ENCODE peak calls at places on chromosomes 7 and 10, in six cellular contexts. One of them, this sample, is unnamed.

GRCh38 chr10:78972160-78972946 is 96.4 kb upstream of the ZMIZ1 start:
- DNase-seq in T-helper 2 cell: no peak
- DNase-seq in T-helper 17 cell: no peak
- DNase-seq in ureter: peak
- DNase-seq in AG09319: peak
- DNase-seq in PC-9: peak
- DNase-seq in this sample: no peak

GRCh38 chr7:26399747-26400146 is 108.1 kb downstream of the SNX10 start:
- DNase-seq in T-helper 2 cell: no peak
- DNase-seq in ureter: no peak
- DNase-seq in PC-9: no peak
- DNase-seq in AG09319: no peak
- DNase-seq in T-helper 17 cell: no peak
- DNase-seq in this sample: no peak

GRCh38 chr7:45564485-45564884 is 9.7 kb upstream of the ADCY1 start:
- DNase-seq in T-helper 17 cell: no peak
- DNase-seq in PC-9: no peak
- DNase-seq in ureter: no peak
- DNase-seq in T-helper 2 cell: no peak
- DNase-seq in AG09319: no peak
- DNase-seq in this sample: no peak

GRCh38 chr7:101527844-101528667 is 101.0 kb downstream of the MYL10 start:
- DNase-seq in T-helper 17 cell: no peak
- DNase-seq in AG09319: no peak
- DNase-seq in ureter: no peak
- DNase-seq in PC-9: no peak
- DNase-seq in T-helper 2 cell: no peak
- DNase-seq in this sample: no peak

GRCh38 chr7:28800150-28800549 is 158.0 kb downstream of the TRIL start:
- DNase-seq in AG09319: no peak
- DNase-seq in ureter: no peak
- DNase-seq in PC-9: no peak
- DNase-seq in T-helper 2 cell: no peak
- DNase-seq in T-helper 17 cell: no peak
- DNase-seq in this sample: no peak

GRCh38 chr7:46908770-46909169 is 673.1 kb downstream of the TNS3 start:
- DNase-seq in PC-9: peak
- DNase-seq in T-helper 2 cell: no peak
- DNase-seq in T-helper 17 cell: no peak
- DNase-seq in ureter: no peak
- DNase-seq in AG09319: peak
- DNase-seq in this sample: no peak

GRCh38 chr10:34135515-34135914 is 679.6 kb downstream of the PARD3 start:
- DNase-seq in T-helper 17 cell: no peak
- DNase-seq in PC-9: no peak
- DNase-seq in T-helper 2 cell: no peak
- DNase-seq in AG09319: no peak
- DNase-seq in ureter: no peak
- DNase-seq in this sample: no peak

GRCh38 chr10:98361131-98361633 is 53.8 kb downstream of the PYROXD2 start:
- DNase-seq in T-helper 2 cell: no peak
- DNase-seq in ureter: peak
- DNase-seq in PC-9: peak
- DNase-seq in AG09319: peak
- DNase-seq in T-helper 17 cell: no peak
- DNase-seq in this sample: no peak

GRCh38 chr7:135322571-135323340 is 89.1 kb downstream of the STRA8 start:
- DNase-seq in AG09319: no peak
- DNase-seq in ureter: no peak
- DNase-seq in PC-9: no peak
- DNase-seq in T-helper 17 cell: no peak
- DNase-seq in T-helper 2 cell: no peak
- DNase-seq in this sample: no peak

GRCh38 chr10:13439771-13440708 is 88.8 kb downstream of the BEND7 start:
- DNase-seq in ureter: peak
- DNase-seq in AG09319: no peak
- DNase-seq in T-helper 2 cell: peak
- DNase-seq in T-helper 17 cell: peak
- DNase-seq in PC-9: peak
- DNase-seq in this sample: peak

GRCh38 chr10:74150151-74151056 is at the start of gene AP3M1:
- DNase-seq in T-helper 2 cell: peak
- DNase-seq in AG09319: no peak
- DNase-seq in PC-9: peak
- DNase-seq in ureter: peak
- DNase-seq in T-helper 17 cell: peak
- DNase-seq in this sample: peak

GRCh38 chr10:120392245-120392644 is 64.8 kb upstream of the PLPP4 start:
- DNase-seq in T-helper 2 cell: no peak
- DNase-seq in ureter: no peak
- DNase-seq in T-helper 17 cell: no peak
- DNase-seq in PC-9: no peak
- DNase-seq in AG09319: no peak
- DNase-seq in this sample: no peak

GRCh38 chr10:46091834-46092522 is 45.9 kb upstream of the MSMB start:
- DNase-seq in T-helper 17 cell: no peak
- DNase-seq in AG09319: no peak
- DNase-seq in ureter: no peak
- DNase-seq in T-helper 2 cell: no peak
- DNase-seq in PC-9: no peak
- DNase-seq in this sample: no peak

GRCh38 chr7:99864041-99864440 is 12.8 kb downstream of the OR2AE1 start:
- DNase-seq in T-helper 2 cell: no peak
- DNase-seq in T-helper 17 cell: no peak
- DNase-seq in ureter: no peak
- DNase-seq in PC-9: no peak
- DNase-seq in AG09319: no peak
- DNase-seq in this sample: no peak

GRCh38 chr7:11261470-11261869 is 287.8 kb downstream of the PHF14 start:
- DNase-seq in ureter: no peak
- DNase-seq in AG09319: no peak
- DNase-seq in T-helper 17 cell: no peak
- DNase-seq in T-helper 2 cell: no peak
- DNase-seq in PC-9: peak
- DNase-seq in this sample: no peak

GRCh38 chr7:135758531-135758932 is 9.9 kb upstream of the FAM180A start:
- DNase-seq in AG09319: no peak
- DNase-seq in PC-9: no peak
- DNase-seq in ureter: no peak
- DNase-seq in T-helper 2 cell: no peak
- DNase-seq in T-helper 17 cell: no peak
- DNase-seq in this sample: no peak

GRCh38 chr7:131117439-131117838 is 210.2 kb upstream of the MKLN1 start:
- DNase-seq in PC-9: no peak
- DNase-seq in T-helper 2 cell: no peak
- DNase-seq in T-helper 17 cell: no peak
- DNase-seq in AG09319: no peak
- DNase-seq in ureter: no peak
- DNase-seq in this sample: no peak

GRCh38 chr10:77522268-77522809 is 115.3 kb downstream of the KCNMA1 start:
- DNase-seq in T-helper 17 cell: no peak
- DNase-seq in ureter: no peak
- DNase-seq in AG09319: no peak
- DNase-seq in PC-9: no peak
- DNase-seq in T-helper 2 cell: no peak
- DNase-seq in this sample: no peak

GRCh38 chr7:6286486-6286885 is 14.1 kb upstream of the CYTH3 start:
- DNase-seq in ureter: no peak
- DNase-seq in AG09319: no peak
- DNase-seq in T-helper 17 cell: no peak
- DNase-seq in PC-9: no peak
- DNase-seq in T-helper 2 cell: no peak
- DNase-seq in this sample: no peak

GRCh38 chr7:38002689-38003088 is 82.2 kb downstream of the EPDR1 start:
- DNase-seq in PC-9: no peak
- DNase-seq in ureter: no peak
- DNase-seq in T-helper 2 cell: no peak
- DNase-seq in AG09319: no peak
- DNase-seq in T-helper 17 cell: no peak
- DNase-seq in this sample: no peak

GRCh38 chr10:71776528-71776927 is 3.2 kb upstream of the VSIR start:
- DNase-seq in T-helper 17 cell: no peak
- DNase-seq in AG09319: no peak
- DNase-seq in T-helper 2 cell: no peak
- DNase-seq in PC-9: no peak
- DNase-seq in ureter: no peak
- DNase-seq in this sample: no peak

GRCh38 chr10:43130756-43131155 is 7.5 kb upstream of the CSGALNACT2 start:
- DNase-seq in PC-9: no peak
- DNase-seq in T-helper 17 cell: no peak
- DNase-seq in ureter: no peak
- DNase-seq in AG09319: no peak
- DNase-seq in T-helper 2 cell: no peak
- DNase-seq in this sample: no peak

GRCh38 chr10:124081547-124082140 is 11.8 kb downstream of the CHST15 start:
- DNase-seq in AG09319: no peak
- DNase-seq in T-helper 17 cell: no peak
- DNase-seq in T-helper 2 cell: no peak
- DNase-seq in PC-9: no peak
- DNase-seq in ureter: no peak
- DNase-seq in this sample: no peak

GRCh38 chr10:112949875-112950507 is at the start of gene TCF7L2:
- DNase-seq in T-helper 17 cell: peak
- DNase-seq in PC-9: peak
- DNase-seq in ureter: peak
- DNase-seq in T-helper 2 cell: peak
- DNase-seq in AG09319: peak
- DNase-seq in this sample: peak

GRCh38 chr7:83532229-83532628 is 116.7 kb downstream of the SEMA3E start:
- DNase-seq in T-helper 2 cell: no peak
- DNase-seq in ureter: no peak
- DNase-seq in AG09319: no peak
- DNase-seq in PC-9: no peak
- DNase-seq in T-helper 17 cell: no peak
- DNase-seq in this sample: no peak

GRCh38 chr10:58608356-58608755 is 95.7 kb downstream of the BICC1 start:
- DNase-seq in ureter: no peak
- DNase-seq in T-helper 17 cell: no peak
- DNase-seq in T-helper 2 cell: no peak
- DNase-seq in AG09319: no peak
- DNase-seq in PC-9: no peak
- DNase-seq in this sample: no peak

GRCh38 chr7:78443811-78444210 is 645.2 kb downstream of the PHTF2 start:
- DNase-seq in ureter: no peak
- DNase-seq in T-helper 2 cell: no peak
- DNase-seq in AG09319: no peak
- DNase-seq in PC-9: no peak
- DNase-seq in T-helper 17 cell: no peak
- DNase-seq in this sample: no peak

GRCh38 chr7:97019710-97020109 is 4.9 kb downstream of the DLX5 start:
- DNase-seq in ureter: no peak
- DNase-seq in T-helper 17 cell: no peak
- DNase-seq in T-helper 2 cell: no peak
- DNase-seq in PC-9: no peak
- DNase-seq in AG09319: no peak
- DNase-seq in this sample: no peak

GRCh38 chr10:102505462-102506115 is 1.8 kb downstream of the SUFU start:
- DNase-seq in ureter: no peak
- DNase-seq in T-helper 17 cell: no peak
- DNase-seq in T-helper 2 cell: no peak
- DNase-seq in PC-9: no peak
- DNase-seq in AG09319: no peak
- DNase-seq in this sample: no peak

GRCh38 chr10:24209421-24209770 is 458 bp downstream of the KIAA1217 start:
- DNase-seq in T-helper 2 cell: no peak
- DNase-seq in ureter: no peak
- DNase-seq in PC-9: no peak
- DNase-seq in AG09319: no peak
- DNase-seq in T-helper 17 cell: no peak
- DNase-seq in this sample: no peak

GRCh38 chr7:33743594-33743993 is 161.7 kb upstream of the BMPER start:
- DNase-seq in AG09319: peak
- DNase-seq in PC-9: no peak
- DNase-seq in T-helper 17 cell: no peak
- DNase-seq in ureter: no peak
- DNase-seq in T-helper 2 cell: no peak
- DNase-seq in this sample: no peak

GRCh38 chr10:128218161-128218560 is 91.9 kb upstream of the MKI67 start:
- DNase-seq in AG09319: no peak
- DNase-seq in T-helper 2 cell: no peak
- DNase-seq in T-helper 17 cell: no peak
- DNase-seq in PC-9: no peak
- DNase-seq in ureter: no peak
- DNase-seq in this sample: no peak

GRCh38 chr10:6014241-6014761 is 37.0 kb upstream of the IL15RA start:
- DNase-seq in PC-9: peak
- DNase-seq in T-helper 2 cell: no peak
- DNase-seq in T-helper 17 cell: peak
- DNase-seq in ureter: peak
- DNase-seq in AG09319: peak
- DNase-seq in this sample: peak

GRCh38 chr7:27172823-27173411 is 1.2 kb downstream of the HOXA10 start:
- DNase-seq in ureter: peak
- DNase-seq in PC-9: no peak
- DNase-seq in T-helper 17 cell: peak
- DNase-seq in T-helper 2 cell: peak
- DNase-seq in AG09319: no peak
- DNase-seq in this sample: no peak

This sample was measured in T-cell.